ENCODE peak calls at places on chromosomes 2 and 18, in eight cellular contexts. V is H7, Z is AG04450, J is small intestine, N is neural progenitor cell, Q is thoracic aorta, R is tibial artery, S is spleen. M is an unnamed sample.

GRCh38 chr2:86000938-86001312 is 104.8 kb downstream of the POLR1A start:
- DNase-seq in V (no peak), Z (no peak), J (no peak), N (no peak), Q (no peak), R (peak; percentile 15), S (peak; percentile 19), M (no peak)

GRCh38 chr2:241519669-241520068 is 11.3 kb upstream of the STK25 start:
- DNase-seq in V (peak; percentile 42), Z (no peak), J (no peak), N (no peak), Q (no peak), R (no peak), S (no peak), M (no peak)

GRCh38 chr18:3579701-3580100 is 129.7 kb downstream of the TGIF1 start:
- DNase-seq in V (no peak), Z (no peak), J (no peak), N (no peak), Q (no peak), R (no peak), S (no peak), M (peak; percentile 96)

GRCh38 chr2:109238580-109238979 is 109.6 kb downstream of the SH3RF3 start:
- DNase-seq in V (no peak), Z (peak; percentile 74), J (no peak), N (no peak), Q (peak; percentile 41), R (peak; percentile 87), S (peak; percentile 95), M (no peak)

GRCh38 chr2:105789745-105790466 is 45.2 kb downstream of the NCK2 start:
- DNase-seq in V (no peak), Z (peak; percentile 8), J (peak; percentile 35), N (no peak), Q (peak; percentile 54), R (peak; percentile 82), S (no peak), M (no peak)

GRCh38 chr2:196453613-196454047 is 185.9 kb upstream of the CCDC150 start:
- DNase-seq in V (peak; percentile 24), Z (peak; percentile 34), J (peak; percentile 20), N (peak; percentile 63), Q (no peak), R (no peak), S (no peak), M (peak; percentile 16)

GRCh38 chr2:12014088-12014960 is 267.9 kb downstream of the LPIN1 start:
- DNase-seq in V (no peak), Z (no peak), J (no peak), N (no peak), Q (no peak), R (peak; percentile 67), S (no peak), M (no peak)

GRCh38 chr2:53202063-53202462 is 565.5 kb upstream of the CHAC2 start:
- DNase-seq in V (no peak), Z (peak; percentile 59), J (peak; percentile 2), N (no peak), Q (no peak), R (no peak), S (no peak), M (peak; percentile 74)

GRCh38 chr18:8715599-8715998 is 10.2 kb downstream of the MTCL1 start:
- DNase-seq in V (no peak), Z (no peak), J (no peak), N (no peak), Q (no peak), R (no peak), S (no peak), M (no peak)

GRCh38 chr2:217650716-217651360 is 352.0 kb downstream of the TNS1 start:
- DNase-seq in V (peak; percentile 77), Z (peak; percentile 21), J (peak; percentile 49), N (peak; percentile 83), Q (no peak), R (no peak), S (no peak), M (peak; percentile 86)

GRCh38 chr18:64294967-64295366 is 146.1 kb upstream of the LINC00305 start:
- DNase-seq in V (no peak), Z (no peak), J (no peak), N (no peak), Q (no peak), R (no peak), S (no peak), M (no peak)

GRCh38 chr2:240479561-240479960 is 44.1 kb downstream of the GPC1 start:
- DNase-seq in V (peak; percentile 23), Z (no peak), J (no peak), N (no peak), Q (no peak), R (no peak), S (no peak), M (no peak)

DNA sequence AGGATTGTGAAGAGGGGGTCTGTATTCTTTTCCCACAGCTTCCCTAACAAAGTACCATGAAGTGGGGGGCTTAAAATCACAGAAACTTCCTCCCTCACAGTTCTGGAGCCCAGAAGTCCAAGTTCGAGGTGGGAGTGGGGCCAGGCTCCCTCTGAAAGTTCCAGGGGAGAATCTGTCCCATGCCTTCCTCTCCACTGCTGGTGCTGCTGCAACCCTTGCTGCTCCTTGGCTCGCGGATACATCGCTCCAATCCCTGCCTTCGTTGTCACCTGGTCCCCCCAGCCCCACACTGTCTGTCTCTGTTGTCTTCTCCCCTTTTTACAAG is 134.1 kb downstream of the DDX1 start:
- DNase-seq in V (no peak), Z (no peak), J (no peak), N (no peak), Q (no peak), R (peak; percentile 33), S (no peak), M (no peak)
- H3K27me3 ChIP-seq in V (no peaks in the 10 kb centered on the region), Z (peaks cover 23% of the 10 kb centered on the region), J (no peaks in the 10 kb centered on the region), N (no peaks in the 10 kb centered on the region), Q (no peaks in the 10 kb centered on the region), R (no peaks in the 10 kb centered on the region), S (no peaks in the 10 kb centered on the region), M (peaks cover 3% of the 10 kb centered on the region)

DNA sequence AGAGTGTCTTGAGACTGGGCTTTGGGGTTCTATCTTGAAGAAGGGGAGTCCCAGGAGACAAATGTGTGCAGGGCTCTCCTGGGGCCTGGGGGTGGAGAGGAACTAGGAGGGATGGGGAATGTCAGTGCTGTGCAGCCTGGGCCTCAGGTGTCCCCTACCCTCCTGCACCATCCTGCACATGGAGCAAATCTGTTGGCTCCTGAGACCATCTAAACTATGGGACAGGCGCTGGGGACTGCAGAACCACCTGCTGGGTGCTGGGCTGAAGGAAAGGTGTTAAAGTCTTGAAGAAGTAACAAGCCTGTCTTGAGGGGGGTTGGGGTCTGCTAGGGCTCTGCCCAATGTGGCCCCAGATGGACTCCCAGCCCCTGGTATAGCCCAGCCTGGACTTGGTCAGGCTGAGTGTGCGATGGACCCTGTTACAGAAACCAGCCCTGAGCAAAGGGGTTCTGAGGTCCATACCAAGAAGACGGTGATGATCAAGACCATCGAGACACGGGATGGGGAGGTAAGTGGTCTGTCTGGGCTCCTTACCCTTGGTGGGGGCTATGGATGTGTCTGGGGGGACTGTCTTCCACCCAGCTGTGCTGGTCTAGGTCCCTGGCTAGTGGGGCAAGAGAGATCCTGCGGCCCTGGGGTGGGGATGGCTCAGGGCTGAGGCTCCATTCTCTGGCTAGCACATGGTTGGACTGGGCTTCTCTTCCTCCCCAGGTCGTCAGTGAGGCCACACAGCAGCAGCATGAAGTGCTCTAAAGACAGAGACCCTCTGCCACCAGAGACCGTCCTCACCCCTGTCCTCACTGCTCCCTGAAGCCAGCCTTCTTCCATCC is 7.3 kb downstream of the DES start:
- DNase-seq in V (no peak), Z (no peak), J (no peak), N (no peak), Q (no peak), R (peak; percentile 64), S (no peak), M (no peak)
- H3K27me3 ChIP-seq in V (no peaks in the 10 kb centered on the region), Z (no peaks in the 10 kb centered on the region), J (no peaks in the 10 kb centered on the region), N (no peaks in the 10 kb centered on the region), Q (no peaks in the 10 kb centered on the region), R (no peaks in the 10 kb centered on the region), S (peaks cover 6% of the 10 kb centered on the region), M (peaks cover 17% of the 10 kb centered on the region)

GRCh38 chr2:44945676-44946427 is 4.3 kb downstream of the SIX3 start:
- DNase-seq in V (peak; percentile 67), Z (no peak), J (no peak), N (no peak), Q (no peak), R (no peak), S (peak; percentile 40), M (no peak)
- H3K27me3 ChIP-seq in V (peaks cover 96% of the 10 kb centered on the region), Z (peaks cover 96% of the 10 kb centered on the region), J (peaks cover 15% of the 10 kb centered on the region), N (peaks cover 78% of the 10 kb centered on the region), Q (peaks cover 4% of the 10 kb centered on the region), R (no peaks in the 10 kb centered on the region), S (peaks cover 53% of the 10 kb centered on the region), M (peaks cover 90% of the 10 kb centered on the region)

GRCh38 chr18:32915526-32915925 is 142.7 kb upstream of the KLHL14 start:
- DNase-seq in V (no peak), Z (no peak), J (no peak), N (no peak), Q (no peak), R (no peak), S (no peak), M (no peak)
- H3K27me3 ChIP-seq in V (no peaks in the 10 kb centered on the region), Z (no peaks in the 10 kb centered on the region), J (no peaks in the 10 kb centered on the region), N (no peaks in the 10 kb centered on the region), Q (no peaks in the 10 kb centered on the region), R (no peaks in the 10 kb centered on the region), S (no peaks in the 10 kb centered on the region), M (no peaks in the 10 kb centered on the region)

GRCh38 chr2:26691140-26691539 is 1.4 kb upstream of the KCNK3 start:
- DNase-seq in V (no peak), Z (no peak), J (no peak), N (no peak), Q (no peak), R (no peak), S (no peak), M (no peak)

GRCh38 chr2:26691881-26692813 is at the start of gene KCNK3:
- DNase-seq in V (peak; percentile 99), Z (no peak), J (peak; percentile 19), N (peak; percentile 92), Q (peak; percentile 56), R (peak; percentile 95), S (no peak), M (no peak)

GRCh38 chr2:26693287-26693849 is 846 bp downstream of the KCNK3 start:
- DNase-seq in V (peak; percentile 85), Z (no peak), J (no peak), N (peak; percentile 37), Q (no peak), R (peak; percentile 84), S (no peak), M (no peak)

GRCh38 chr2:26694001-26694400 is 1.5 kb downstream of the KCNK3 start:
- DNase-seq in V (no peak), Z (no peak), J (no peak), N (no peak), Q (no peak), R (no peak), S (no peak), M (no peak)

GRCh38 chr2:26692814-26693286 is 328 bp downstream of the KCNK3 start:
- DNase-seq in V (peak; percentile 85), Z (no peak), J (no peak), N (no peak), Q (no peak), R (no peak), S (no peak), M (no peak)
- H3K27me3 ChIP-seq in V (peaks cover 56% of the 10 kb centered on the region), Z (peaks cover 48% of the 10 kb centered on the region), J (no peaks in the 10 kb centered on the region), N (peaks cover 94% of the 10 kb centered on the region), Q (no peaks in the 10 kb centered on the region), R (no peaks in the 10 kb centered on the region), S (peaks cover 41% of the 10 kb centered on the region), M (peaks cover 16% of the 10 kb centered on the region)

DNA sequence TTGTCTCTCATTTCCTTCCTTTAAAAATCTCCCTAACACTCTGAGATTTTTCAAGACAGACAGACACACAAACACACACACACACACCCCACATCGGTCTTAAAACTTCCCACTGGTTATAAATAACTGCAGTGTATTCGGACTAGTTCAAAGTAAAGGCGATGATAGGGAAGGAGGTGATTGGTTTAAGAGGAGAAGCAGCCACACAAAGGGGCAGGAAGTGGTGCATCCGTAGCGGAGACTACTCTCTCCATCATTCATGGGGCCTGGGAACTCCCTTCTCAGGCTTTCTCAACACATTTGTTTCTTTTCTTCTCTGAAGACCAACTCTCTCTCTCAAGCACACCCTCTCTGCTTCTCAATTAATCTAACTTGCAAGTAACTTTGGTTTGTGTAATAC is 149.1 kb upstream of the DPP10 start:
- DNase-seq in V (no peak), Z (no peak), J (no peak), N (no peak), Q (no peak), R (no peak), S (no peak), M (no peak)
- H3K27me3 ChIP-seq in V (no peaks in the 10 kb centered on the region), Z (no peaks in the 10 kb centered on the region), J (no peaks in the 10 kb centered on the region), N (no peaks in the 10 kb centered on the region), Q (no peaks in the 10 kb centered on the region), R (no peaks in the 10 kb centered on the region), S (no peaks in the 10 kb centered on the region), M (no peaks in the 10 kb centered on the region)

M was measured in kidney epithelial cell.